ENCODE peak calls at places on chromosomes 2 and 18, in ten cellular contexts. T is aorta; O is brain microvascular endothelial cell; W is effector memory CD4-positive, alpha-beta T cell; Q is cardiac muscle cell; G is tibial artery; R is neural progenitor cell; Z is GM12865; A is Peyer's patch; V is skeletal muscle cell. N is an unnamed sample.
A peak's percentile ranks its signal among the peaks of the same experiment; 100 is the strongest.

GRCh38 chr18:33128581-33128980 is 311.9 kb downstream of the CCDC178 start:
- DNase-seq in W (no peak), G (no peak), T (no peak), A (no peak), Z (no peak), V (peak; percentile 19), O (no peak), R (no peak), Q (no peak), N (no peak)

GRCh38 chr18:59575995-59576394 is 121.2 kb downstream of the CCBE1 start:
- DNase-seq in A (no peak), Z (peak; percentile 37), Q (no peak), R (no peak), T (no peak), O (no peak), W (no peak), V (no peak), G (no peak), N (no peak)

GRCh38 chr2:149330127-149331022 is at the start of gene LYPD6:
- DNase-seq in Q (peak; percentile 78), O (peak; percentile 31), R (peak; percentile 92), V (peak; percentile 11), G (peak; percentile 76), W (no peak), T (peak; percentile 68), Z (peak; percentile 78), A (no peak), N (no peak)

GRCh38 chr2:63300835-63301234 is 250.2 kb downstream of the OTX1 start:
- DNase-seq in A (no peak), Z (peak; percentile 13), G (no peak), R (peak; percentile 19), T (no peak), Q (no peak), O (no peak), W (no peak), V (no peak), N (peak; percentile 18)

GRCh38 chr2:236711440-236711839 is 141.8 kb downstream of the ACKR3 start:
- DNase-seq in R (no peak), G (no peak), T (peak; percentile 68), W (no peak), Z (peak; percentile 12), V (peak; percentile 27), Q (peak; percentile 26), A (no peak), O (no peak), N (no peak)

GRCh38 chr18:23209796-23210195 is 74.5 kb downstream of the CABLES1 start:
- DNase-seq in T (no peak), R (no peak), G (no peak), Q (no peak), V (no peak), O (no peak), Z (no peak), A (no peak), W (no peak), N (no peak)

GRCh38 chr2:206230060-206230890 is 44.2 kb upstream of the ZDBF2 start:
- DNase-seq in Q (peak; percentile 8), V (no peak), Z (no peak), G (no peak), T (no peak), A (no peak), O (no peak), R (peak; percentile 87), W (no peak), N (no peak)

GRCh38 chr2:177721815-177722552 is 329.4 kb downstream of the AGPS start:
- DNase-seq in Z (no peak), R (no peak), Q (no peak), T (no peak), A (no peak), W (no peak), V (no peak), G (no peak), O (no peak), N (no peak)

GRCh38 chr2:203352604-203353255 is 24.5 kb downstream of the ABI2 start:
- DNase-seq in G (no peak), V (no peak), Q (no peak), Z (no peak), O (peak; percentile 6), A (no peak), R (no peak), T (no peak), W (no peak), N (no peak)

GRCh38 chr2:196987298-196987653 is 60.8 kb upstream of the PGAP1 start:
- DNase-seq in T (no peak), Q (peak; percentile 43), A (no peak), O (no peak), W (no peak), R (no peak), G (no peak), Z (no peak), V (no peak), N (no peak)
- H3K4me3 ChIP-seq in T (no peak overlapping the region), Q (no peak overlapping the region), A (no peak overlapping the region), O (no peak overlapping the region), W (no peak overlapping the region), R (no peak overlapping the region), G (no peak overlapping the region), Z (no peak overlapping the region), V (no peak overlapping the region), N (no peak overlapping the region)

GRCh38 chr2:158926478-158926948 is 41.9 kb upstream of the TANC1 start:
- DNase-seq in V (no peak), R (no peak), G (no peak), T (no peak), A (no peak), Q (peak; percentile 69), O (peak; percentile 84), Z (peak; percentile 74), W (no peak), N (no peak)

GRCh38 chr2:158923180-158923594 is 45.3 kb upstream of the TANC1 start:
- DNase-seq in T (no peak), O (no peak), Z (no peak), R (peak; percentile 29), V (no peak), Q (peak; percentile 34), W (no peak), A (no peak), G (no peak), N (no peak)

GRCh38 chr2:158921599-158922408 is 46.6 kb upstream of the TANC1 start:
- DNase-seq in T (no peak), V (no peak), W (no peak), R (peak; percentile 13), O (no peak), G (no peak), Z (no peak), A (no peak), Q (no peak), N (no peak)

GRCh38 chr2:158923641-158924040 is 44.8 kb upstream of the TANC1 start:
- DNase-seq in O (no peak), Z (no peak), W (no peak), R (no peak), V (no peak), A (no peak), T (no peak), G (no peak), Q (no peak), N (no peak)

GRCh38 chr2:158922610-158923009 is 45.8 kb upstream of the TANC1 start:
- DNase-seq in V (no peak), O (no peak), Q (peak; percentile 21), W (no peak), R (no peak), T (no peak), Z (no peak), G (no peak), A (no peak), N (no peak)
- H3K4me3 ChIP-seq in V (no peak overlapping the region), O (no peak overlapping the region), Q (no peak overlapping the region), W (no peak overlapping the region), R (no peak overlapping the region), T (no peak overlapping the region), Z (no peak overlapping the region), G (no peak overlapping the region), A (no peak overlapping the region), N (no peak overlapping the region)

GRCh38 chr2:88549616-88550292 is 77.5 kb downstream of the EIF2AK3 start:
- DNase-seq in T (no peak), O (no peak), Z (no peak), V (no peak), W (no peak), G (no peak), Q (no peak), A (no peak), R (peak; percentile 86), N (no peak)
- H3K4me3 ChIP-seq in T (no peak overlapping the region), O (peak overlapping the region; percentile 43), Z (no peak overlapping the region), V (peak overlapping the region; percentile 30), W (no peak overlapping the region), G (no peak overlapping the region), Q (no peak overlapping the region), A (no peak overlapping the region), R (peak overlapping the region; percentile 54), N (no peak overlapping the region)

GRCh38 chr2:45014016-45014702 is 4.9 kb upstream of the SIX2 start:
- DNase-seq in O (peak; percentile 45), Z (no peak), W (no peak), V (peak; percentile 36), R (peak; percentile 89), G (peak; percentile 81), T (peak; percentile 82), A (no peak), Q (peak; percentile 84), N (peak; percentile 5)
- H3K4me3 ChIP-seq in O (peak overlapping the region; percentile 39), Z (no peak overlapping the region), W (no peak overlapping the region), V (peak overlapping the region; percentile 42), R (peak overlapping the region; percentile 58), G (peak overlapping the region; percentile 72), T (peak overlapping the region; percentile 66), A (peak overlapping the region; percentile 38), Q (peak overlapping the region; percentile 43), N (peak overlapping the region; percentile 20)

GRCh38 chr2:19580264-19580663 is 221.8 kb upstream of the OSR1 start:
- DNase-seq in O (no peak), V (no peak), R (no peak), T (no peak), G (no peak), A (no peak), Q (peak; percentile 52), Z (no peak), W (no peak), N (no peak)
- H3K4me3 ChIP-seq in O (no peak overlapping the region), V (no peak overlapping the region), R (no peak overlapping the region), T (no peak overlapping the region), G (no peak overlapping the region), A (no peak overlapping the region), Q (no peak overlapping the region), Z (no peak overlapping the region), W (no peak overlapping the region), N (no peak overlapping the region)

GRCh38 chr18:45656194-45656593 is 40.9 kb downstream of the SLC14A2 start:
- DNase-seq in A (no peak), O (no peak), Z (no peak), Q (no peak), R (no peak), G (no peak), W (no peak), V (no peak), T (no peak), N (no peak)

GRCh38 chr18:45657357-45658335 is 42.4 kb downstream of the SLC14A2 start:
- DNase-seq in Q (no peak), O (no peak), A (no peak), V (peak; percentile 25), T (no peak), G (no peak), W (no peak), R (no peak), Z (no peak), N (no peak)

GRCh38 chr18:45662468-45662867 is 47.2 kb downstream of the SLC14A2 start:
- DNase-seq in R (no peak), O (peak; percentile 25), T (no peak), V (peak; percentile 22), G (no peak), Q (peak; percentile 22), Z (no peak), A (no peak), W (no peak), N (no peak)

GRCh38 chr18:45654677-45655076 is 39.4 kb downstream of the SLC14A2 start:
- DNase-seq in W (no peak), O (no peak), G (no peak), A (no peak), Z (no peak), Q (no peak), V (no peak), T (no peak), R (no peak), N (no peak)

GRCh38 chr18:45658756-45659155 is 43.5 kb downstream of the SLC14A2 start:
- DNase-seq in Q (no peak), G (no peak), A (no peak), O (peak; percentile 20), R (no peak), T (no peak), Z (no peak), V (no peak), W (no peak), N (no peak)
- H3K4me3 ChIP-seq in Q (no peak overlapping the region), G (no peak overlapping the region), A (no peak overlapping the region), O (no peak overlapping the region), R (no peak overlapping the region), T (no peak overlapping the region), Z (no peak overlapping the region), V (no peak overlapping the region), W (no peak overlapping the region), N (no peak overlapping the region)